ENCODE peak calls at places on chromosomes 13 and 19, in four cellular contexts. H is gastrocnemius medialis, X is adrenal gland, B is heart left ventricle. A is an unnamed sample.

GRCh38 chr19:52542984-52543664 is 15.7 kb downstream of the ZNF808 start:
- DNase-seq in H (no peak), X (no peak), B (no peak), A (no peak)

GRCh38 chr13:61546413-61546812 is 130.8 kb upstream of the PCDH20 start:
- DNase-seq in X (no peak), H (no peak), B (no peak), A (no peak)

GRCh38 chr13:45592758-45593157 is 22.8 kb downstream of the ERICH6B start:
- DNase-seq in H (no peak), B (no peak), X (no peak), A (no peak)

GRCh38 chr19:17156947-17157302 is 58.2 kb upstream of the USE1 start:
- DNase-seq in X (no peak), H (no peak), B (no peak), A (peak; percentile 57)

GRCh38 chr13:46962286-46962941 is 65.6 kb upstream of the HTR2A start:
- DNase-seq in X (no peak), H (no peak), B (no peak), A (no peak)

GRCh38 chr13:46961719-46962118 is 64.9 kb upstream of the HTR2A start:
- DNase-seq in X (no peak), B (no peak), H (no peak), A (no peak)

GRCh38 chr19:30686252-30686762 is 314.1 kb downstream of the ZNF536 start:
- DNase-seq in X (no peak), B (no peak), H (no peak), A (peak; percentile 67)

GRCh38 chr13:112885782-112886268 is 83.2 kb upstream of the MCF2L start:
- DNase-seq in B (peak; percentile 87), H (peak; percentile 44), X (peak; percentile 90), A (peak; percentile 92)

DNA sequence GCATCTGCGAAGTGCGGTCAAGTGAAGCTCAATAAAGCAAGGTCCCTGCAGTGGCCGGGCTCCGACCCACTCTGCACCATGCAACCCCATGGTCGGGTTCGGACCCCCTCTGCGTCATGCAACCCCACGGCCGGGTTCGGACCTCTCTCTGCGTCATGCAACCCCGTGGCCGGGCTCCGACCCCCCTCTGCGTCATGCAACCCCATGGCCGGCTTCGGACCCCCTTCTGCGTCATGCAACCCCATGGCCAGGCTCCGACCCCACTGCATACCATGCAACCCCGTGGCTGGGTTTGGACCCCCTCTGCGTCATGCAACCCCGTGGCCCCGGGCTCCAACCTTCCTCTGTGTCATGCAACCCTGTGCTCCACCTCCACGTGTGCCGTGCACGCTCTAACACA is 43.8 kb downstream of the CARS2 start:
- DNase-seq in H (no peak), X (no peak), B (no peak), A (peak; percentile 73)
- H3K4me3 ChIP-seq in H (no peak overlapping the region), X (no peak overlapping the region), B (no peak overlapping the region), A (no peak overlapping the region)

DNA sequence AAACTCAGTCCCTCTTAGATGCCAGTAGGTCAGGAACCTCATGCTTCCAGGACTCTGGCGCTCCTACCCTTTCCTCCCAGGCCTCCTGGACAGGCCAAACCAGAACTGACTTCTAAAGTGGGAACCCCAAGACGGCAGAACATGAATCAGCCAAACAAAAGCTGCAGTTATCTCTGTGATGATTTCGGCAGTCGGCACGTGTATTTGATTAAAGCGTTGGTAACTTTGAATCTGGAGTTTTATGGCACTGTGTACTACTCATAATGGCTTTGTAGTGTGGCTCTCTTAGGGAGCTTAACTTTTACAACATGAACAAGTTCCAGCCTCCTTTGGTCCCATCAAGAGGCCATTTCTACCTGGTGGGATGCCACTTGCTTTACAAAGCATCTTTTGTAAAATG is 13.7 kb downstream of the ACTN4 start:
- DNase-seq in H (no peak), B (no peak), X (no peak), A (no peak)
- H3K27ac ChIP-seq in H (peak overlapping the region; percentile 100), B (peak overlapping the region; percentile 96), X (no peak overlapping the region), A (peak overlapping the region; percentile 91)

GRCh38 chr19:29587518-29587986 is 18.5 kb upstream of the POP4 start:
- DNase-seq in B (no peak), X (no peak), H (no peak), A (peak; percentile 26)
- TF ChIP-seq POLR2A in B (no peak), X (no peak), H (no peak), A (no peak)

DNA sequence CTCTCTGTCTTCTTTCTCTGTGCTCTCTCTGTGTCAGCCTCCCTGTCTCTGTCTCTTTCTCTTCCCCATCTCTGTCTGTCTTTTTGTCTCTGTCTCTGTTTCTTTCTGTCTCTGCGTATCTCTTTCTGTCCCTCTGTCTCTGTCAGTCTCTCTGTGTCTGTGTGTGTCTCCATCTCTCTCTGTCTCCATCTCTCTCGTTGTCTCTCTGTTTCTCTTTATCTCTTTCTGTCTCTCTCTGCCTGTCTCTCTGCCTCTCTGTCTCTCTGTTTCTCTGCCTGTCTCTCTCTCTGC is 15.6 kb upstream of the TCF3 start:
- DNase-seq in X (no peak), H (no peak), B (no peak), A (no peak)
- H3K4me3 ChIP-seq in X (no peak overlapping the region), H (no peak overlapping the region), B (no peak overlapping the region), A (no peak overlapping the region)

DNA sequence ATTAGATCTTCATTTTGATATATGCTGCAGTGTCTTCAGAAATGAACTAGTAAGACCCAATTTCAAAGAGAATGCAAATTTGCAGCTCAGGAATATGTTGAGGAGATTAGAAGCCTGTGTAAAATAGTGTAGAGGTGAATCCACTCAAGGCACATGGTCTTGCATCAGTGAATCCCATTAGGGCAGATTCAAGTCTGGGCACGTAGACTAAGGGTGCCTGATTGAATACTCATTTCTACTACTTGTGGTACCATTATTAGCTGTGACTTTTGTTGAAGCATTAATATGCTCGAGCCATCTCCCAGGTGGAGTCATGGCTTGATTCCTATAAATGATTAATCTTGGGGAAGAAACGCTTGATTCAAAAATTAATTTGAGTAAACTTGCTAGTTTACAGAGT is 129.4 kb downstream of the AKAP11 start:
- DNase-seq in X (no peak), H (no peak), B (no peak), A (no peak)
- H3K27ac ChIP-seq in X (no peak overlapping the region), H (no peak overlapping the region), B (no peak overlapping the region), A (no peak overlapping the region)